ENCODE peak calls at places on chromosome 17, in six cellular contexts. N, L, R, U, A and D are unnamed samples.
A peak's percentile ranks its signal among the peaks of the same experiment; 100 is the strongest.

GRCh38 chr17:77319211-77320031 is 178.7 kb downstream of the SEC14L1 start:
- DNase-seq in R (no peak), U (peak; percentile 92), N (peak; percentile 81), A (peak; percentile 29), L (no peak), D (peak; percentile 17)

GRCh38 chr17:74840989-74841666 is 18.6 kb downstream of the GRIN2C start:
- DNase-seq in U (no peak), N (peak; percentile 49), A (no peak), R (no peak), L (peak; percentile 49), D (no peak)

GRCh38 chr17:48462946-48463345 is 32.9 kb upstream of the SKAP1 start:
- DNase-seq in R (no peak), A (no peak), L (no peak), U (no peak), N (no peak), D (no peak)

GRCh38 chr17:1108810-1109605 is 70.8 kb downstream of the ABR start:
- DNase-seq in A (peak; percentile 80), R (no peak), N (peak; percentile 58), U (peak; percentile 41), L (peak; percentile 62), D (no peak)

GRCh38 chr17:5958850-5959249 is 111.3 kb upstream of the WSCD1 start:
- DNase-seq in U (no peak), A (no peak), N (no peak), R (no peak), L (no peak), D (no peak)

GRCh38 chr17:65514082-65514481 is 47.4 kb downstream of the AXIN2 start:
- DNase-seq in L (no peak), U (no peak), R (no peak), A (no peak), N (peak; percentile 59), D (no peak)

GRCh38 chr17:2412561-2413021 is 11.7 kb upstream of the MNT start:
- DNase-seq in A (no peak), N (peak; percentile 33), R (no peak), U (no peak), L (peak; percentile 61), D (peak; percentile 41)

GRCh38 chr17:47205419-47205963 is 3.7 kb upstream of the MYL4 start:
- DNase-seq in U (no peak), R (no peak), N (peak; percentile 57), A (peak; percentile 85), L (no peak), D (peak; percentile 29)

GRCh38 chr17:79672496-79672895 is 58.2 kb upstream of the ENPP7 start:
- DNase-seq in L (no peak), R (no peak), U (no peak), N (no peak), A (no peak), D (no peak)